ENCODE peak calls at places on chromosomes 16 and 17, in ten cellular contexts. A, D, H, S, M, N, I, V, E and T are unnamed samples.

GRCh38 chr16:31700530-31701388 is 172.8 kb upstream of the ZNF267 start:
- DNase-seq in A (peak), M (peak), H (peak), S (peak), D (no peak), N (no peak), I (peak), E (peak), V (peak), T (peak)

GRCh38 chr17:6455321-6455705 is 11.1 kb downstream of the PIMREG start:
- DNase-seq in D (no peak), H (peak), N (no peak), V (no peak), E (no peak), I (no peak), S (peak), M (no peak), A (peak), T (no peak)

GRCh38 chr16:50478773-50479149 is 69.4 kb upstream of the NKD1 start:
- DNase-seq in E (no peak), A (no peak), M (no peak), D (no peak), N (no peak), S (no peak), H (no peak), V (no peak), I (no peak), T (no peak)

GRCh38 chr17:68658999-68659780 is 58.0 kb upstream of the FAM20A start:
- DNase-seq in D (no peak), M (no peak), S (no peak), I (no peak), N (no peak), E (no peak), A (no peak), H (no peak), V (no peak), T (no peak)

GRCh38 chr17:76444518-76445311 is 8.2 kb downstream of the UBE2O start:
- DNase-seq in V (no peak), E (no peak), H (no peak), A (no peak), N (no peak), I (no peak), M (peak), S (no peak), D (no peak), T (no peak)

GRCh38 chr17:27489045-27489715 is 32.9 kb downstream of the KSR1 start:
- DNase-seq in D (no peak), I (peak), N (no peak), V (peak), S (no peak), M (no peak), H (no peak), E (peak), A (peak), T (no peak)

GRCh38 chr17:35368086-35368824 is 5.2 kb downstream of the SLFN11 start:
- DNase-seq in V (no peak), D (no peak), H (no peak), A (peak), N (no peak), E (no peak), M (no peak), I (peak), S (no peak), T (no peak)

GRCh38 chr17:61768405-61768804 is 94.9 kb downstream of the BRIP1 start:
- DNase-seq in M (no peak), H (no peak), S (no peak), I (no peak), N (no peak), D (no peak), V (no peak), A (no peak), E (no peak), T (no peak)

GRCh38 chr17:59366773-59367656 is 35.6 kb downstream of the YPEL2 start:
- DNase-seq in D (no peak), N (no peak), E (no peak), M (peak), I (no peak), A (no peak), V (no peak), H (no peak), S (no peak), T (no peak)

GRCh38 chr16:79923431-79923830 is 322.9 kb upstream of the MAF start:
- DNase-seq in N (no peak), I (no peak), S (no peak), D (no peak), M (no peak), H (no peak), V (no peak), A (no peak), E (no peak), T (no peak)

GRCh38 chr16:17803625-17804410 is 333.1 kb upstream of the XYLT1 start:
- DNase-seq in A (no peak), I (no peak), E (peak), M (no peak), V (no peak), N (no peak), S (no peak), D (no peak), H (no peak), T (no peak)

GRCh38 chr17:512926-513325 is 160.3 kb upstream of the RPH3AL start:
- DNase-seq in H (no peak), D (no peak), V (no peak), S (no peak), A (no peak), N (no peak), I (no peak), M (no peak), E (no peak), T (no peak)

GRCh38 chr16:70396209-70396904 is 42.5 kb downstream of the ST3GAL2 start:
- DNase-seq in H (no peak), S (no peak), I (peak), E (peak), D (no peak), A (no peak), M (peak), V (no peak), N (no peak), T (no peak)

GRCh38 chr17:73430848-73431247 is 119.0 kb upstream of the CDC42EP4 start:
- DNase-seq in D (no peak), E (no peak), V (no peak), A (no peak), M (no peak), H (no peak), I (peak), S (no peak), N (no peak), T (no peak)

GRCh38 chr17:20944014-20944905 is 98.6 kb downstream of the USP22 start:
- DNase-seq in V (no peak), H (no peak), S (peak), E (peak), N (no peak), M (peak), A (no peak), I (no peak), D (peak), T (no peak)

GRCh38 chr17:65754641-65755040 is 193.2 kb upstream of the AXIN2 start:
- DNase-seq in S (no peak), D (no peak), V (no peak), E (no peak), H (no peak), A (no peak), I (no peak), N (no peak), M (no peak), T (no peak)

GRCh38 chr17:49494937-49495841 is at the start of gene NGFR:
- DNase-seq in V (peak), S (peak), H (no peak), I (peak), A (no peak), E (no peak), D (no peak), M (peak), N (no peak), T (no peak)

GRCh38 chr16:29126057-29126494 is 141.2 kb downstream of the LAT start:
- DNase-seq in A (no peak), E (no peak), V (no peak), I (peak), S (no peak), M (no peak), H (no peak), N (no peak), D (no peak), T (no peak)

GRCh38 chr17:37463039-37463438 is 26.7 kb upstream of the DUSP14 start:
- DNase-seq in I (no peak), H (no peak), E (no peak), A (no peak), D (no peak), N (no peak), V (no peak), M (no peak), S (no peak), T (no peak)

GRCh38 chr17:49776864-49777263 is 11.6 kb upstream of the KAT7 start:
- DNase-seq in I (no peak), D (no peak), N (no peak), M (no peak), H (no peak), E (no peak), S (no peak), A (no peak), V (peak), T (no peak)

GRCh38 chr16:88688013-88688778 is 1.9 kb upstream of the SNAI3 start:
- DNase-seq in H (no peak), E (no peak), S (no peak), N (no peak), V (no peak), I (no peak), A (no peak), D (no peak), M (no peak), T (no peak)

GRCh38 chr16:19507882-19508281 is 14.0 kb downstream of the GDE1 start:
- DNase-seq in N (no peak), E (no peak), A (no peak), M (no peak), I (no peak), S (no peak), V (no peak), H (no peak), D (no peak), T (no peak)

GRCh38 chr17:60079401-60079861 is 710 bp upstream of the HEATR6 start:
- DNase-seq in I (no peak), M (peak), D (no peak), N (no peak), A (no peak), H (no peak), V (no peak), S (no peak), E (peak), T (no peak)

GRCh38 chr16:81335669-81336068 is 20.9 kb downstream of the GAN start:
- DNase-seq in H (no peak), E (no peak), M (no peak), A (no peak), V (no peak), S (no peak), N (no peak), I (no peak), D (no peak), T (no peak)

GRCh38 chr17:43784068-43784467 is 3.8 kb downstream of the CFAP97D1 start:
- DNase-seq in D (no peak), H (no peak), S (no peak), E (no peak), M (no peak), A (no peak), V (no peak), I (no peak), N (no peak), T (no peak)

GRCh38 chr16:10611825-10612342 is 31.5 kb upstream of the EMP2 start:
- DNase-seq in D (no peak), I (no peak), E (no peak), S (no peak), N (no peak), A (no peak), M (no peak), H (no peak), V (no peak), T (no peak)

GRCh38 chr17:61406543-61406845 is 6.9 kb downstream of the TBX2 start:
- DNase-seq in V (no peak), A (no peak), H (no peak), M (no peak), E (no peak), D (no peak), N (no peak), S (no peak), I (no peak), T (no peak)

GRCh38 chr16:47533744-47534292 is 72.7 kb downstream of the PHKB start:
- DNase-seq in D (no peak), S (no peak), V (no peak), N (no peak), H (no peak), E (no peak), M (no peak), A (no peak), I (no peak), T (no peak)

GRCh38 chr16:5604770-5605169 is 507.2 kb upstream of the EEF2KMT start:
- DNase-seq in E (peak), V (no peak), S (no peak), I (no peak), H (no peak), N (no peak), A (no peak), M (no peak), D (peak), T (no peak)

GRCh38 chr17:4189280-4189679 is 46.3 kb downstream of the CYB5D2 start:
- DNase-seq in V (no peak), S (no peak), D (no peak), E (no peak), N (no peak), A (no peak), H (no peak), M (no peak), I (peak), T (no peak)

GRCh38 chr17:77382356-77382911 is 241.7 kb downstream of the SEC14L1 start:
- DNase-seq in D (no peak), S (no peak), E (no peak), V (no peak), M (no peak), I (no peak), A (peak), H (no peak), N (no peak), T (no peak)

GRCh38 chr17:17978481-17979424 is 6.1 kb downstream of the DRC3 start:
- DNase-seq in N (no peak), A (no peak), M (no peak), H (no peak), D (no peak), V (no peak), S (no peak), E (no peak), I (peak), T (no peak)

GRCh38 chr17:7632492-7632894 is 2.6 kb downstream of the SHBG start:
- DNase-seq in I (no peak), V (no peak), H (no peak), M (no peak), E (peak), A (no peak), S (no peak), N (no peak), D (peak), T (no peak)

GRCh38 chr16:50593410-50594139 is 45.4 kb downstream of the NKD1 start:
- DNase-seq in A (peak), N (no peak), D (no peak), I (no peak), H (no peak), M (no peak), E (no peak), V (peak), S (no peak), T (no peak)

GRCh38 chr17:78737332-78737731 is 44.7 kb downstream of the CYTH1 start:
- DNase-seq in A (no peak), H (no peak), N (no peak), S (no peak), M (no peak), V (no peak), D (no peak), I (peak), E (peak), T (no peak)

GRCh38 chr16:73846292-73846849 is 450.2 kb upstream of the PSMD7 start:
- DNase-seq in E (no peak), S (no peak), D (no peak), V (no peak), A (no peak), H (no peak), I (no peak), M (peak), N (no peak), T (no peak)

GRCh38 chr17:49018673-49019215 is 21.6 kb downstream of the IGF2BP1 start:
- DNase-seq in V (no peak), A (no peak), E (no peak), S (no peak), M (no peak), H (no peak), D (no peak), I (no peak), N (no peak), T (no peak)